ENCODE peak calls at places on chromosomes 12 and 14, in five cellular contexts. D, V, A, B and W are unnamed samples.

GRCh38 chr12:18139989-18140596 is 50.1 kb upstream of the RERGL start:
- DNase-seq in D (no peak), A (no peak), B (no peak), V (no peak), W (no peak)

GRCh38 chr12:15717940-15718567 is 71.1 kb downstream of the EPS8 start:
- DNase-seq in A (no peak), D (no peak), B (no peak), V (no peak), W (no peak)

GRCh38 chr12:115313929-115314328 is 630.0 kb upstream of the TBX3 start:
- DNase-seq in A (no peak), B (no peak), V (no peak), D (no peak), W (no peak)

GRCh38 chr12:95766356-95767019 is 24.1 kb downstream of the NTN4 start:
- DNase-seq in A (no peak), B (no peak), D (no peak), V (no peak), W (no peak)

GRCh38 chr12:82608706-82609105 is 78.0 kb upstream of the TMTC2 start:
- DNase-seq in V (no peak), D (no peak), A (no peak), B (no peak), W (no peak)

GRCh38 chr14:83816755-83817154 is 1713.2 kb upstream of the FLRT2 start:
- DNase-seq in V (no peak), D (no peak), B (no peak), A (no peak), W (no peak)

GRCh38 chr12:93128332-93128707 is 199.2 kb upstream of the EEA1 start:
- DNase-seq in D (no peak), A (no peak), B (no peak), V (no peak), W (no peak)

GRCh38 chr14:65015391-65015790 is 28.7 kb downstream of the FNTB start:
- DNase-seq in B (no peak), A (no peak), D (no peak), V (no peak), W (no peak)

GRCh38 chr12:110619534-110619953 is 5.6 kb downstream of the TCTN1 start:
- DNase-seq in D (peak), A (no peak), V (no peak), B (no peak), W (no peak)

GRCh38 chr14:70009961-70010360 is 130.7 kb downstream of the SMOC1 start:
- DNase-seq in D (no peak), B (no peak), V (no peak), A (no peak), W (no peak)

GRCh38 chr12:94150483-94151225 is 2.3 kb downstream of the PLXNC1 start:
- DNase-seq in B (peak), V (peak), D (peak), A (no peak), W (no peak)

GRCh38 chr12:49368240-49368600 is 958 bp downstream of the SPATS2 start:
- DNase-seq in B (no peak), V (no peak), A (no peak), D (no peak), W (no peak)

GRCh38 chr14:104331871-104332605 is 193.7 kb downstream of the KIF26A start:
- DNase-seq in A (no peak), V (peak), B (no peak), D (no peak), W (no peak)

GRCh38 chr12:66647034-66647691 is 31.7 kb downstream of the GRIP1 start:
- DNase-seq in B (no peak), V (no peak), D (no peak), A (no peak), W (no peak)

GRCh38 chr12:102314821-102315220 is 117.2 kb upstream of the PMCH start:
- DNase-seq in A (no peak), B (no peak), V (no peak), D (no peak), W (no peak)

GRCh38 chr12:105622846-105623245 is 292.4 kb downstream of the C12orf75 start:
- DNase-seq in D (no peak), V (no peak), B (no peak), A (no peak), W (no peak)

GRCh38 chr14:104356738-104357688 is 218.6 kb downstream of the KIF26A start:
- DNase-seq in A (no peak), V (no peak), B (peak), D (no peak), W (no peak)

GRCh38 chr12:27554421-27555186 is 30.6 kb downstream of the PPFIBP1 start:
- DNase-seq in D (no peak), V (no peak), B (no peak), A (no peak), W (no peak)

GRCh38 chr12:49693931-49694439 is 13.2 kb downstream of the FMNL3 start:
- DNase-seq in B (no peak), V (no peak), A (no peak), D (no peak), W (no peak)

GRCh38 chr14:92954933-92955332 is 32.0 kb downstream of the CHGA start:
- DNase-seq in A (no peak), D (no peak), B (no peak), V (no peak), W (no peak)

GRCh38 chr12:85405781-85406522 is 125.9 kb downstream of the ALX1 start:
- DNase-seq in V (no peak), A (no peak), D (no peak), B (no peak), W (no peak)

GRCh38 chr12:116528067-116528466 is 31.1 kb upstream of the MAP1LC3B2 start:
- DNase-seq in D (no peak), V (no peak), A (no peak), B (no peak), W (no peak)

GRCh38 chr12:120642806-120643205 is 2.4 kb downstream of the CABP1 start:
- DNase-seq in B (no peak), D (no peak), V (no peak), A (no peak), W (no peak)

GRCh38 chr12:8695116-8695515 is 2.7 kb upstream of the RIMKLB start:
- DNase-seq in D (no peak), A (no peak), B (no peak), V (no peak), W (no peak)

GRCh38 chr12:15184484-15184883 is 36.7 kb downstream of the RERG start:
- DNase-seq in B (no peak), V (no peak), A (no peak), D (no peak), W (no peak)

GRCh38 chr14:67710209-67710608 is 8.5 kb downstream of the RDH12 start:
- DNase-seq in B (no peak), D (no peak), V (no peak), A (no peak), W (no peak)

GRCh38 chr12:114760151-114760877 is 76.3 kb upstream of the TBX3 start:
- DNase-seq in D (no peak), A (no peak), V (no peak), B (no peak), W (no peak)

GRCh38 chr14:104422301-104423223 is 157.0 kb upstream of the C14orf180 start:
- DNase-seq in B (no peak), A (no peak), D (no peak), V (no peak), W (no peak)

GRCh38 chr12:115423546-115423987 is 739.6 kb upstream of the TBX3 start:
- DNase-seq in A (no peak), D (no peak), B (no peak), V (no peak), W (no peak)

GRCh38 chr12:93972411-93973208 is 175.8 kb upstream of the PLXNC1 start:
- DNase-seq in V (no peak), A (no peak), D (no peak), B (no peak), W (no peak)

GRCh38 chr12:3655331-3655900 is 97.5 kb downstream of the CRACR2A start:
- DNase-seq in B (peak), V (no peak), D (no peak), A (no peak), W (no peak)
- TF ChIP-seq CTCF in B (peak), V (no peak), D (peak), A (peak), W (peak)

DNA sequence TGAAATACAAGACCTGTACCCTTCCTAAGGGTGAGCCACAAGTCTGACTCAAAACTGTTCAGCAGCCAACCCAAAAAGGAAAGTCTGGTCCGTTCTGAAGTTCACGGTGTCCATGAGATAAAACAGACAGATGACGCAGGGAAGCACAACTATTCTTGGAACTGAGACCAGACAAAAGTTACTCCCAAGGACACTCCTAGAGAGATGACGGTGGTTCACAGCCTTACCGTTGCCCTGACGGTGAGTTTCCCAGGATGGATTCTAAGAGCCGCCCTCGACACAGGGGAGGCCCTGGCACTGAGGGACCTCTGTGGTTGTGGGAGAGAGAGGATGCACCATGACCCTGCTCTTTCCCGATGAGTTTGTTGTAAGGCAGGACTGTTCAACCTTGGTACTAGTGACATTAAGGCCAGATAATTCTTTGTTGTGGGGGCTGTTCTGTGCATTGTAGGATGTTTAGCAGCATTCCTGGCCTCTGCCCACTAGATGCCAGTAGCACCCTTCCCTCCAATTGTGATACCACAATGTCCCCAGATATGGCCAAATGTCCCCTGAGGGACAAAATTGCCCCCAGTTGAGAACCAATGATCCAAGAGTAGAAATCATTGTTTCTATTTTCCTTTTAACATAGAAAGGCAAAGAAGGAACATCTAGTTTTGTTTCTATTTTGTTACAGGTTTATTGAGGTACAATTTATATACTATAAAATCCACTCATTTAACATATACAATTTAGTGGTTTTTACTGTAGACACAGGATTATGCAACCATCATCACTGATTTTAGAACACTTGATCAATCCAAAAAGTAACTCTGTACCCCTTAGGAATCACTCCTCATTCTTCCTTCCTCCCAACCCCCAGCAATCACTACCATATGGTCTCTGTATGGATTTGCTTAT is 23.0 kb downstream of the OR10P1 start:
- DNase-seq in B (no peak), A (no peak), V (no peak), D (no peak), W (no peak)
- TF ChIP-seq CTCF in B (peak), A (peak), V (peak), D (peak), W (peak)

GRCh38 chr12:113133036-113133435 is 2.5 kb downstream of the RASAL1 start:
- DNase-seq in A (no peak), D (no peak), V (no peak), B (no peak), W (no peak)

GRCh38 chr12:113129664-113130456 is 5.7 kb downstream of the RASAL1 start:
- DNase-seq in V (no peak), A (no peak), B (no peak), D (no peak), W (no peak)

GRCh38 chr12:113131556-113131955 is 4.0 kb downstream of the RASAL1 start:
- DNase-seq in V (no peak), B (no peak), D (no peak), A (no peak), W (no peak)

GRCh38 chr12:113128802-113129663 is 6.5 kb downstream of the RASAL1 start:
- DNase-seq in D (no peak), A (no peak), V (no peak), B (no peak), W (no peak)

DNA sequence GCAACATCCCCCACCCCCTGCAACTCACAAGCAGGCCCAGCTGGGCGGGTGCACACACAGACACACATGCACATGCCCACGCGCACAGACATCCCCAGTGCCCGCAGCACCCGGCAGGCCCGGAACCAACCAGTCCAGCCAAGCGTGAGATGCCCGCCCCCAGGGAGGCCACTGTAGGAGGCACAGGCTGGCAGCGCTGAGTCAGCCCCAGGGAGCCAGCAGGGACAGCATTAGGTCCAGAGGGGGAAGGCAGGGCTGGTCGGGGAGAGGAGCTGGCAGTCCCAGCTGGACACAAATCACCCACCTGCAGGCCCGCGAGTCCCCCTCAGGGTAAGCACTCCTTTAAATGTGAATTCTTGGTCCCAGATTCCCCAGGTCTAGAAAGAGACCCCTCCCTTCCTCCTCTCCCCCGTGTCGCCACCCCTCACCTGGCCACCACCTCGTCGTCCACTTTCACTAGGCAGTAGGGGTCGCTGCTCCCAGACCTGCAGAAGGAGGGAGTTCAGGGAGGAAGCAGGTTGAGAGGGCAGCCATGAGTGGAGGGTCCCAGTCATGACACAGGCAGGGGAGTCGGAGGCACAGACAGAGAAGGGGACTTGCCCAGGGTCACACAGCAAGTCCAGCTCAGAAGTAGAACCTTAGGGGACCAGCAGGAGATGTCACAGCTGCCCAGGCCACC is 5.0 kb downstream of the RASAL1 start:
- DNase-seq in V (peak), D (no peak), A (no peak), B (peak), W (no peak)
- TF ChIP-seq CTCF in V (no peak), D (peak), A (peak), B (peak), W (no peak)

GRCh38 chr14:51552275-51552674 is 99.4 kb upstream of the FRMD6 start:
- DNase-seq in V (no peak), D (no peak), A (no peak), B (no peak), W (no peak)

GRCh38 chr14:51554339-51554920 is 97.3 kb upstream of the FRMD6 start:
- DNase-seq in B (no peak), D (no peak), A (no peak), V (no peak), W (no peak)

GRCh38 chr14:51552768-51553426 is 98.8 kb upstream of the FRMD6 start:
- DNase-seq in A (no peak), V (no peak), D (no peak), B (no peak), W (no peak)

DNA sequence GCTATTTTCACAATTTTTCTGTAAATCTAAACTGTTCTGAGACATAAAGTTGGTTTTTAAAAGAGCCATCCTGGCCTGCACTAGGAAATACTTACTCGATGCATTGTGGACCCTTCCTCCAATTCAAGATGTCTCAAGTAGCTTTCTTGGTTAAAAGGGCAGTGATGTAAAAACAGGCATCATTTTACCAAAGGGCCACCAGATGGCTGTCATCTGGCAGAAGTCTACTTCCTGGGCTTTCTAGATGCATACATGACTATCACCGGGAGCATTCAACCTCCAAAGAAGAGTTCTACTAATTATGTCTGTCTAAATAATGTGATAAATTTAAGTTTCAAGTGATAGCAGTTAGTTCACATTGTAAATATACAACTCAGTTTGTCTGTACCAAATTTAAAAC is 96.8 kb upstream of the FRMD6 start:
- DNase-seq in V (no peak), B (no peak), A (no peak), D (no peak), W (no peak)
- TF ChIP-seq CTCF in V (no peak), B (peak), A (no peak), D (peak), W (no peak)

GRCh38 chr14:54338696-54339317 is 58.0 kb upstream of the CDKN3 start:
- DNase-seq in B (no peak), D (no peak), V (no peak), A (no peak), W (no peak)
- TF ChIP-seq CTCF in B (peak), D (peak), V (no peak), A (peak), W (peak)